ENCODE peak calls at places on chromosomes 2 and 18, in four cellular contexts. M is HFFc6, X is stomach, B is RWPE1. Y is an unnamed sample.
A peak's percentile ranks its signal among the peaks of the same experiment; 100 is the strongest.

GRCh38 chr2:185477452-185477851 is 261.2 kb upstream of the FSIP2 start:
- DNase-seq in M (no peak), X (no peak), B (no peak), Y (no peak)

GRCh38 chr18:76306685-76307292 is 188.3 kb downstream of the ZNF516 start:
- DNase-seq in M (no peak), X (no peak), B (no peak), Y (no peak)

GRCh38 chr18:13542520-13542847 is 183.9 kb downstream of the FAM210A start:
- DNase-seq in M (no peak), X (no peak), B (no peak), Y (no peak)

GRCh38 chr2:69224495-69224803 is 162.6 kb downstream of the GFPT1 start:
- DNase-seq in M (no peak), X (no peak), B (no peak), Y (no peak)

GRCh38 chr2:16713011-16713423 is 47.4 kb upstream of the CYRIA start:
- DNase-seq in M (no peak), X (no peak), B (no peak), Y (no peak)

GRCh38 chr2:95029898-95030341 is 4.4 kb downstream of the MAL start:
- DNase-seq in M (no peak), X (no peak), B (no peak), Y (no peak)

GRCh38 chr2:191625016-191625415 is 52.9 kb upstream of the NABP1 start:
- DNase-seq in M (no peak), X (no peak), B (no peak), Y (no peak)

GRCh38 chr2:238912228-238912915 is 64.5 kb downstream of the TWIST2 start:
- DNase-seq in M (no peak), X (peak; percentile 20), B (no peak), Y (no peak)

GRCh38 chr18:65936678-65937077 is 185.9 kb downstream of the CDH7 start:
- DNase-seq in M (no peak), X (no peak), B (no peak), Y (no peak)
- TF ChIP-seq CTCF in M (no peak), X (no peak), B (no peak), Y (peak; percentile 43)

GRCh38 chr18:36580266-36580665 is 248.5 kb downstream of the TPGS2 start:
- DNase-seq in M (peak; percentile 59), X (no peak), B (no peak), Y (no peak)
- TF ChIP-seq CTCF in M (peak; percentile 48), X (no peak), B (no peak), Y (no peak)

DNA sequence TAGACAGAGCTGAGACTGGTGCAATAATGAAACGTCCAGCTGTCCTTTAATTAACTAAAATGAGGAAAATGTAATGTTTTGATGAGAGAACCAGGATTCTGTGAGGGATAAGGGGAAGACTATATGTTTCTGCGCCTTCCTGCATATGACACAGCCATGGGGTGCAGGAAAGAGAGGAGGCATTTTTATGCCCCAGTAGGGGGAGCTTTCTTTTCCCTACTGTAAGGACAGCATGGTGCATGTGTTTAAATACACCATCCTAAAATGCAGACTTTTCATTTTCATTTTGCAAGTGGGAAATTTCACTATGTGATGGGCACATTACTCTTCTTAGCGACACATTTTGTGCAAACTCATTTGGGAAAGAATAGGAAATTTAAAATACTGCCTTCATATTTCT is 446.1 kb downstream of the ARHGAP15 start:
- DNase-seq in M (no peak), X (no peak), B (no peak), Y (no peak)
- TF ChIP-seq CTCF in M (peak; percentile 75), X (no peak), B (no peak), Y (peak; percentile 52)

GRCh38 chr2:18915227-18915626 is 325.9 kb upstream of the NT5C1B start:
- DNase-seq in M (no peak), X (no peak), B (no peak), Y (no peak)

GRCh38 chr2:18912225-18912888 is 323.0 kb upstream of the NT5C1B start:
- DNase-seq in M (no peak), X (no peak), B (no peak), Y (no peak)

GRCh38 chr2:18913512-18913911 is 324.1 kb upstream of the NT5C1B start:
- DNase-seq in M (no peak), X (no peak), B (no peak), Y (no peak)

GRCh38 chr2:18922276-18922675 is 332.9 kb upstream of the NT5C1B start:
- DNase-seq in M (peak; percentile 52), X (no peak), B (no peak), Y (no peak)

DNA sequence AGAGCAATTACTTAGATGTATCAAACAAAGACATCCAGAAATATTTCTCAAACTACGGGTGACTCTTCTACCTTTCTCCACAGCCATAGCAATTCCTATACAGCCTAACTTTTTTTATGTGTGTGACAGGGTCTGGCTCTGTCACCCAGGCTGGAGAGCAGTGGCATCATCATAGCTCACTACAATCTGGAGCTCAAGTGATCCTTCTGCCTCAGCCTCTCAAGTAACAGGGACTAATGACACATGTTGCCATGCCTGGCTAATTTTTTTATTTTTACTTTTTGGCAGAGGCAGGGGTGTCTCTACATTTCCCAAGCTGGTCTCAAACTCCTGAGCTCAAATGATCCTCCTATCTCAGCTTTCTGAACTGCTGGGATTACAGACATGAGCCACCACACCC is 328.9 kb upstream of the NT5C1B start:
- DNase-seq in M (no peak), X (no peak), B (no peak), Y (no peak)
- TF ChIP-seq CTCF in M (no peak), X (no peak), B (no peak), Y (no peak)

DNA sequence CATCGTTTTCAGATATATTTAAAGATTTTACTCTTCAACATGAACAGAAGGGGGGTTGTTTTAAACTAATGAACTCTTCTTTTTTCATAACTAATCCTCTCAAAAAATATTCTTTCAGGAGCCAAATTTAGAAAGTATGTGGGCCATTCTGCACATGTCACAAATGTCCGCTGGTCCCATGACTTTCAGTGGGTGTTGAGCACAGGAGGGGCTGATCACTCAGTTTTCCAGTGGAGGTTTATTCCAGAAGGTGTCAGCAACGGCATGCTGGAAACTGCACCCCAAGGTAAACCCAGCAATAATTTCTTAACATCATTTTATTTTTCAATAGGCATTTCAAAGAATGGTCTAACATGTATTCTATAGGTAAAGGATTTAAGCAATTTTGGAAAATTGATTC is 136.0 kb downstream of the EML6 start:
- DNase-seq in M (no peak), X (no peak), B (no peak), Y (no peak)
- TF ChIP-seq CTCF in M (no peak), X (no peak), B (no peak), Y (no peak)

GRCh38 chr18:49669403-49669802 is 107.5 kb downstream of the LIPG start:
- DNase-seq in M (no peak), X (no peak), B (peak; percentile 12), Y (no peak)
- TF ChIP-seq CTCF in M (no peak), X (no peak), B (no peak), Y (no peak)

DNA sequence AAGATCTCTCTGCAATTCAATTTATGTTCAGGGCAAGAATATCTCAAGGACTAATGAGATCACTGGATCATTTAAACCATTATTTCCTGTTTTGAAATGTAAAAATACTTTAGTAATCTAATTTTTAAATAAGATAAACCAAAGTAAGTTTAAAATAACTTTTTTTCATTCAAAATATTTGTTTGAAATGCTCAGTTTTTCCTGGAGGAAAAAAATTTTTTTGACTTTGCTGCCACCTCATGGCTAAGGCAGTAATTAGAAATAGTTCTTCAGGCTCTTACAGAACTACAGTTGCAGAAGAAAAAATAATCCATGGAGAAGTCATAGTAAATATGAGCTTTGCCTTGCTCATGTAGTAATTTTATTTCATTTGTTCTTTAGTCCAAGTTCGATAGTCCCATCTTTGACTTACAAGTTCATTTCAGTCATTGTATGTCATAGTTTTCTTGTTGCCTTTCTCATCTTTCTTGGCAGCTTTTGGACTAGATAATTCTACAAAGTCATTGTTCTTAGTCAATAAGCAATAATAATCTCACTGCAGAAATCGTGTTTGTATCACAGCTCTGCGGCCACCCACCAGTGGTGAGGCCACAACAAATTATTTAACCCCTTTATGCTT is 127.4 kb downstream of the DPP4 start:
- DNase-seq in M (peak; percentile 9), X (no peak), B (peak; percentile 22), Y (peak; percentile 4)
- TF ChIP-seq CTCF in M (peak; percentile 80), X (no peak), B (peak; percentile 57), Y (peak; percentile 80)

Y was measured in neural crest cell.